ENCODE peak calls at places on chromosomes 5 and 9, in four cellular contexts. C, S, E and T are unnamed samples.

GRCh38 chr5:122984425-122984824 is 52.1 kb downstream of the PPIC start:
- DNase-seq in C (no peak), S (no peak), E (no peak), T (no peak)

GRCh38 chr9:89311346-89312153 is 555 bp downstream of the CKS2 start:
- DNase-seq in C (peak), S (no peak), E (no peak), T (no peak)

GRCh38 chr9:131608469-131609115 is 63.3 kb downstream of the PRRT1B start:
- DNase-seq in C (no peak), S (no peak), E (peak), T (peak)

GRCh38 chr9:126857261-126857960 is 3.0 kb upstream of the ZBTB34 start:
- DNase-seq in C (no peak), S (no peak), E (no peak), T (no peak)

GRCh38 chr5:146395233-146395632 is 51.9 kb upstream of the TCERG1 start:
- DNase-seq in C (no peak), S (no peak), E (no peak), T (no peak)

GRCh38 chr9:84748112-84748511 is 78.6 kb downstream of the NTRK2 start:
- DNase-seq in C (no peak), S (peak), E (no peak), T (no peak)

GRCh38 chr9:75185585-75186170 is 97.4 kb downstream of the OSTF1 start:
- DNase-seq in C (peak), S (no peak), E (peak), T (peak)

GRCh38 chr5:76249601-76250000 is 153.5 kb upstream of the IQGAP2 start:
- DNase-seq in C (no peak), S (no peak), E (no peak), T (no peak)

GRCh38 chr5:21826884-21827283 is 1026.3 kb downstream of the CDH12 start:
- DNase-seq in C (no peak), S (no peak), E (no peak), T (no peak)

GRCh38 chr9:6305954-6306563 is 22.1 kb upstream of the TPD52L3 start:
- DNase-seq in C (no peak), S (peak), E (peak), T (peak)

GRCh38 chr5:90169078-90169477 is 240.5 kb downstream of the CETN3 start:
- DNase-seq in C (no peak), S (no peak), E (no peak), T (no peak)

GRCh38 chr9:34502471-34503335 is 20.1 kb downstream of the ENHO start:
- DNase-seq in C (no peak), S (no peak), E (peak), T (no peak)

GRCh38 chr5:96565843-96566242 is 96.3 kb upstream of the CAST start:
- DNase-seq in C (no peak), S (no peak), E (no peak), T (peak)

GRCh38 chr5:57955506-57955905 is 472.9 kb upstream of the ACTBL2 start:
- DNase-seq in C (no peak), S (no peak), E (no peak), T (no peak)

GRCh38 chr9:131337131-131337848 is 47.8 kb downstream of the PLPP7 start:
- DNase-seq in C (no peak), S (no peak), E (no peak), T (no peak)

GRCh38 chr9:32741706-32742105 is 41.6 kb upstream of the TMEM215 start:
- DNase-seq in C (no peak), S (no peak), E (peak), T (peak)

GRCh38 chr5:76819851-76820280 is 1.0 kb downstream of the F2RL1 start:
- DNase-seq in C (no peak), S (no peak), E (no peak), T (peak)

GRCh38 chr5:177409043-177409801 is at the start of gene F12:
- DNase-seq in C (no peak), S (no peak), E (peak), T (no peak)

GRCh38 chr9:20356392-20357206 is 265.7 kb downstream of the MLLT3 start:
- DNase-seq in C (no peak), S (peak), E (peak), T (peak)

GRCh38 chr9:1941989-1942388 is 73.2 kb upstream of the SMARCA2 start:
- DNase-seq in C (no peak), S (no peak), E (no peak), T (no peak)

GRCh38 chr5:173880306-173880985 is 7.7 kb upstream of the CPEB4 start:
- DNase-seq in C (no peak), S (no peak), E (no peak), T (no peak)

GRCh38 chr5:141519605-141520288 is 30.9 kb downstream of the PCDHGC5 start:
- DNase-seq in C (no peak), S (no peak), E (no peak), T (no peak)
- TF ChIP-seq RFX5 in C (no peak), S (no peak), E (no peak), T (no peak)

GRCh38 chr5:87359106-87359505 is 53.6 kb downstream of the CCNH start:
- DNase-seq in C (no peak), S (no peak), E (no peak), T (no peak)

GRCh38 chr5:87360132-87360531 is 52.6 kb downstream of the CCNH start:
- DNase-seq in C (no peak), S (no peak), E (no peak), T (no peak)

GRCh38 chr5:87361536-87362213 is 51.1 kb downstream of the CCNH start:
- DNase-seq in C (no peak), S (no peak), E (no peak), T (no peak)

DNA sequence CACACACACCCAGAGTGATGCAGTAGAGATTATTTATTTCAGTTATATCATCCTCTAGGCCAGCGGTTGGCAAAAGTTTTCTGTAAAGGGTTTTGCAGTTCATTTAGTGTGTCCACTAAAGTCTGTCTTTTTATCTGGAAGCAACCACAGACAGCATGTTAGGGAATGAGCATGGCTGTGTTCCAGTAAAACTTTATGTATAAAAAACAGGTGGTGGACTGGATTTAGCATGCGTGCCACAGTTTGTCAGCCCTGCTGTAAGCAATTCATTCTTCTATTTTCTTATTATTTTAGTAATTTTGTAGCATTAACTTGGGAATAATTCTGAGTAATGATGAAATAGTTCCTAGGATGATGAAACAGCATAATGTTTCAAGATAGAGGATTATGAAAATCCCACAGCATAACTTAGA is 51.7 kb downstream of the CCNH start:
- DNase-seq in C (no peak), S (no peak), E (no peak), T (no peak)
- TF ChIP-seq ESRRA in C (no peak), S (no peak), E (no peak), T (no peak)

DNA sequence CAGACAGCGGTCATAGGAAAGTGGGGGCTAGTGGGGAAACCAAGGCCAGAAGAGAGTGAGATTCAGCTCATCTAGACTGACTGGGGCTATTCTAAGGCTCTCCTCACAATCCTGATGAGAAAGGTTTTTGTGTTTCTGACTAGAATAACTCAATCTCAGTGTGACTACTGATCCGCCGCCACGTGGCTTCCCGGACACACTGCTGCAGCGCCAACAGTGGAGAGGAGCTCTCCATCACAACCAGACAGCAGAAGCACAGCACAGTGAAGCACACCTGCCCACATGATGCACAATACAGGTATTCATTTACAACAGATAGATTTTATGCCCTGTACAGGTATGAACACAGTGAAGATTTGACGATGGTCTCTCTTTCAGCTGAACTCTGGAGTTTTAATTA is 25.4 kb downstream of the NREP start:
- DNase-seq in C (no peak), S (no peak), E (no peak), T (no peak)
- TF ChIP-seq RFX5 in C (no peak), S (no peak), E (no peak), T (no peak)

DNA sequence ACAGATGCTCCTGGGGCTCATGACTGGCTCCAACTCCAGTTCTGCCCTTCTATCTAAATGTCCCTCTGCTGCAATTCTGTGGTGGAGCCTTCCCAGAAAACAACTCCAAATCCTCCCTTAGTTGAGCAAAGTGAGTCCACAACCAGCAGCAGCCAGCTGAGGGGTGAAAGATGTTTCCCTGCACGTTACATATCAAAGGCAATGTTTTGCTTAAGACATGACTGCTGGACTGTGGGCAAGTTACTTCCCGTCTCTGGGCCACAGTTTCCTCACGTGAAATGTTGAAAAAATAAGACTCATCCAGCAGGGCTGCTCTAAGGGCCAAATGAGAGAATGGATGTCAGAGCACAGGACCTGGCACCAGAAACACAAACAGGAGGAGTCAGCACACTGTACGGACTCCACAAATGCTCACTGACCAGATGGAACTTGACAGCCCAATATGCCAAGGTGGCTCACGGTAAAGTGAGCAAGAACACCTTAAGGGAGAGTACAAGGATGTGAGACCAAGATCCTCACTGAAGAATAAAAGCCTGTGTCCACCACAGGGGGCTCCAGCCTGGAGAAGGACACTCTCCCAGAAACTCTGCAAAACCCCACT is 138.4 kb upstream of the ABCA1 start:
- DNase-seq in C (no peak), S (no peak), E (no peak), T (no peak)
- TF ChIP-seq ESRRA in C (no peak), S (no peak), E (no peak), T (no peak)

GRCh38 chr9:77440057-77440456 is 208.1 kb downstream of the GNA14 start:
- DNase-seq in C (no peak), S (no peak), E (no peak), T (no peak)
- TF ChIP-seq RFX5 in C (no peak), S (no peak), E (no peak), T (no peak)

DNA sequence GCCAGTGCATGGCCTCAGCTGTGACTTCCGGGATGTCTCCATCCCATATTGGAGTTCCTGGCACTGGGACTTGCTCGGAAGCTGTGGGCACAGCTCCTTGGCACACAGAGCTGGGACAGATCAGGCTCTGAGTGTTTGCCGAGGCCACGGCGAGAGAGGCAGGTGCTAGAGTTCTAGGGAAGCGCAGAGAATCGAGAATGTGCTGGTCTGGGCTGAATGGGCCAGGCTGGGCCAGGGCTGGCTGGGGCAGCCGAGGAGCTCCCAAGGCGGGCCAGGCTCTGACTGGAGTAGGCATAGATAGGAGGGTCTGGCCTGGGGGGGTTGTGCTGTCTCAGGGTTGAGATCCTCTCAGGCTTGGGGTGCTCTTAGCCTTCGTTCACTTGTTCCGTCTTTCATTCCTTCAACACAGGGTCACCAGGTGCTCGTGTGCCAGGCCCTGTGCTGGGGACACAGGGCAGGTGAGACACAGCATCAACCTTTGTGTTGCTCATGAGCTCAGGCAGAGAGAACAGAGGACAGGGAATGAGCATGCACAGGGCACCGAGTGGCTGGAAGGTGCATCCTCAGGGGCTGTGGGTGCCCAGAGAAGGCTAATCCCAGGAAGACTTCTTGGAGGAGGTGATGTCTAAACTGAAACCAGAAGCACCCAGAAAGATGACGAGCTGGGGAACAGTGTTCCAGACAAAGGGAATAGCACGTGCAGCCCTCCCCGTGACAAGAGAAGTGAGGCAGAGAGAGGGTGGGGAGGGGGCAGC is 45.6 kb downstream of the HMCN2 start:
- DNase-seq in C (no peak), S (no peak), E (no peak), T (no peak)
- TF ChIP-seq ESRRA in C (no peak), S (no peak), E (no peak), T (no peak)

GRCh38 chr9:110900917-110901316 is 137.4 kb downstream of the LPAR1 start:
- DNase-seq in C (no peak), S (no peak), E (no peak), T (no peak)
- TF ChIP-seq RFX5 in C (no peak), S (no peak), E (no peak), T (no peak)

GRCh38 chr9:105039180-105039799 is 111.3 kb upstream of the ABCA1 start:
- DNase-seq in C (no peak), S (no peak), E (no peak), T (no peak)
- TF ChIP-seq ESRRA in C (no peak), S (no peak), E (no peak), T (no peak)

GRCh38 chr9:110869931-110870330 is 168.3 kb downstream of the LPAR1 start:
- DNase-seq in C (no peak), S (no peak), E (no peak), T (no peak)
- TF ChIP-seq RFX5 in C (no peak), S (no peak), E (no peak), T (no peak)

GRCh38 chr9:11356101-11356500 is 743.3 kb upstream of the PTPRD start:
- DNase-seq in C (no peak), S (no peak), E (no peak), T (no peak)
- TF ChIP-seq ESRRA in C (no peak), S (no peak), E (no peak), T (no peak)